ENCODE peak calls at places on chromosomes 2 and 18, in six cellular contexts. K is right lobe of liver, W is psoas muscle, D is astrocyte of the cerebellum, S is choroid plexus epithelial cell, T is PC-3. F is an unnamed sample.

GRCh38 chr18:57705011-57705410 is 83.4 kb upstream of the NARS1 start:
- DNase-seq in K (no peak), W (no peak), D (no peak), S (no peak), T (no peak), F (no peak)

GRCh38 chr2:84486436-84487115 is 27.5 kb upstream of the SUCLG1 start:
- DNase-seq in K (no peak), W (no peak), D (peak), S (peak), T (peak), F (no peak)

GRCh38 chr18:13369756-13370510 is 151.4 kb downstream of the LDLRAD4 start:
- DNase-seq in K (no peak), W (no peak), D (no peak), S (peak), T (no peak), F (no peak)

GRCh38 chr2:2698182-2699116 is 367.4 kb upstream of the MYT1L start:
- DNase-seq in K (no peak), W (no peak), D (no peak), S (peak), T (peak), F (no peak)

GRCh38 chr2:37472959-37473358 is 128.5 kb downstream of the QPCT start:
- DNase-seq in K (peak), W (no peak), D (no peak), S (peak), T (peak), F (no peak)

GRCh38 chr2:32735370-32735769 is 107.5 kb downstream of the TTC27 start:
- DNase-seq in K (no peak), W (no peak), D (no peak), S (no peak), T (no peak), F (no peak)

GRCh38 chr2:75560768-75561565 is at the start of gene EVA1A:
- DNase-seq in K (peak), W (peak), D (peak), S (peak), T (peak), F (no peak)

GRCh38 chr18:2538844-2539243 is 32.5 kb downstream of the METTL4 start:
- DNase-seq in K (no peak), W (no peak), D (no peak), S (peak), T (no peak), F (peak)

GRCh38 chr18:67865400-67865799 is 348.9 kb upstream of the DSEL start:
- DNase-seq in K (no peak), W (no peak), D (no peak), S (no peak), T (no peak), F (no peak)

GRCh38 chr2:138059967-138060635 is 95.8 kb downstream of the HNMT start:
- DNase-seq in K (peak), W (peak), D (peak), S (peak), T (peak), F (peak)

GRCh38 chr2:97907667-97908066 is 88.1 kb downstream of the TMEM131 start:
- DNase-seq in K (no peak), W (no peak), D (no peak), S (no peak), T (no peak), F (no peak)

GRCh38 chr2:37982147-37982582 is 57.1 kb downstream of the RMDN2 start:
- DNase-seq in K (peak), W (peak), D (peak), S (peak), T (peak), F (peak)

GRCh38 chr2:158011055-158011771 is 90.5 kb upstream of the UPP2 start:
- DNase-seq in K (no peak), W (no peak), D (no peak), S (peak), T (peak), F (no peak)

GRCh38 chr18:39840406-39840805 is 2114.6 kb upstream of the PIK3C3 start:
- DNase-seq in K (no peak), W (no peak), D (peak), S (peak), T (no peak), F (no peak)

GRCh38 chr18:39839782-39840181 is 2115.3 kb upstream of the PIK3C3 start:
- DNase-seq in K (no peak), W (no peak), D (no peak), S (peak), T (no peak), F (no peak)

GRCh38 chr18:39843546-39843945 is 2111.5 kb upstream of the PIK3C3 start:
- DNase-seq in K (no peak), W (no peak), D (no peak), S (no peak), T (no peak), F (no peak)

GRCh38 chr18:39841133-39842041 is 2113.6 kb upstream of the PIK3C3 start:
- DNase-seq in K (peak), W (peak), D (peak), S (peak), T (peak), F (peak)

DNA sequence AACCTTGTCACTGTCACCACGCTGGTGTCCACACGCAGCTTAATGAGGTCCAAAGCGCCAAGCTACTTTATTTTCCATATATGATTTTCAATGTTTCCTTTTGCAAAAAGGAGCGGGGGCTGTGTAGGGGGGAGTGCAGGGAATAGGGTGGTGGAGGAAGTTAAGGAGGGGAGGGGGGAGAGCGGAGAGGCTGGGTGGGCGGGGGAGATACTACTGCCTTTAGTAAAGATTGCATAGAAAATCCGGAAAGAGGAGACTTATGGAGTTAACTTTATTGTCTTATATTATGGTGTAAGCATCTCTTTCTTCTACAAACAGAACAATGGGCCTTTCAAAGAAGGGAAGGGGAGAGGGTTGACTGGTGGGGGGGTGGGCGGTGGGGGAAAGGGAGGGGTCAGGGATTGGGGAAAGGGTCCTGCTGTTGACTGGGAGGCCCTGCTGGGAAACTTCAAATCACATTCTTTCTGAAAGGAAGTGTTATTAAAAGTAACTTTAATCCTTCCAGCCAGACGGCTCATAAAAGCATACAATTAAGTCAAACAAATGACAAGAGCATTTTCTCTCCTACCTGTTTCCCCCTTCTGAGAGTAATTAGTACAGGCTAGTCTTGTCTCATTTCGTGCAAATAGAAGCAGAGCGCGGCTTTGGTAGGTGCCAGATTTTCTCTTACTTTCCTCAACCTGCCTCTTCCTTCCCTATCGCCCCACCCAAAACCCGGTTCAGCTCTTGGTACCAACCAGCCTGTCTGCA is 2112.8 kb upstream of the PIK3C3 start:
- DNase-seq in K (no peak), W (no peak), D (no peak), S (peak), T (no peak), F (no peak)
- H3K4me3 ChIP-seq in K (no peak), W (no peak), D (peak), S (peak), T (peak), F (peak)

DNA sequence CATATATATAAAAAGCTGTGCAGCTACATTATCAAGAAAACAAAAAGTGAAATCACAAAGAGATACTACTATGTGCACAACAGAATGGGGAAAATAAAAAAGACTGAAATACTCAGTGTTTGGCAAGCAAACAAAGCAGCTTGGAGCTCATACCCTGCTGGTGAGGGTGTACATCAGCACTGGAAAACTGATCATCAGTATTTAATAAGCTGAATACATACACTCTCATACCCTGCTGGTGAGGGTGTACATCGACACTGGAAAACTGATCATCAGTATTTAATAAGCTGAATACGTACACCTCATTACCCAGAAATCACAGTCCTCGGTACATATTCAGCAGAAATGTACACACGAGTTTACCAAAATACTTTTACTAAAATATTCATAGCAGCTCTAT is 220.8 kb downstream of the SPP2 start:
- DNase-seq in K (no peak), W (no peak), D (no peak), S (no peak), T (no peak), F (no peak)
- TF ChIP-seq CTCF in K (no peak), W (no peak), D (peak), S (peak), T (no peak), F (no peak)

DNA sequence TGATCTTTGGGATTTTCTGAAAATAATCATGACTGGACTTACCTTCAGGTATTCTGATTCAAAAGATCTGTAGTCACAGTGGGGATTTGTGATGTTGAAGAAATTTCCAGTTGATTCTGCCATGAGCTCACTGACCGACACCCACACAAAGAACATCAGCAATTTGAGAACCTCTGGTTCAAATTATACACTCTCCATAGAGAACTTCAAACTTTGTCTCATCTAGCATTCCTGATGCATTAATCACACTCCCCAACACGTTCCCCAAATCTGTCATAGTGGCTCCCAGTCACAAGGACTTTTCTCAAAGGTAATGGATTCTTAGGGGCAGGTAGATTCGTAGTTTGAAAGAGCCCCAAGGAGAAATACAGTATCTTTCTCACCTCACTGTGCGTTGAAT is 584.3 kb downstream of the FBXO15 start:
- DNase-seq in K (no peak), W (no peak), D (peak), S (peak), T (peak), F (peak)
- H3K4me3 ChIP-seq in K (no peak), W (no peak), D (no peak), S (no peak), T (no peak), F (no peak)

GRCh38 chr2:159753797-159754196 is 41.5 kb downstream of the MARCHF7 start:
- DNase-seq in K (no peak), W (no peak), D (no peak), S (no peak), T (no peak), F (no peak)

GRCh38 chr2:159755014-159755413 is 42.7 kb downstream of the MARCHF7 start:
- DNase-seq in K (no peak), W (no peak), D (no peak), S (no peak), T (no peak), F (no peak)

GRCh38 chr2:159758686-159759085 is 39.3 kb downstream of the CD302 start:
- DNase-seq in K (no peak), W (no peak), D (no peak), S (peak), T (no peak), F (no peak)

GRCh38 chr2:159758239-159758638 is 39.8 kb downstream of the CD302 start:
- DNase-seq in K (no peak), W (no peak), D (no peak), S (no peak), T (no peak), F (no peak)

DNA sequence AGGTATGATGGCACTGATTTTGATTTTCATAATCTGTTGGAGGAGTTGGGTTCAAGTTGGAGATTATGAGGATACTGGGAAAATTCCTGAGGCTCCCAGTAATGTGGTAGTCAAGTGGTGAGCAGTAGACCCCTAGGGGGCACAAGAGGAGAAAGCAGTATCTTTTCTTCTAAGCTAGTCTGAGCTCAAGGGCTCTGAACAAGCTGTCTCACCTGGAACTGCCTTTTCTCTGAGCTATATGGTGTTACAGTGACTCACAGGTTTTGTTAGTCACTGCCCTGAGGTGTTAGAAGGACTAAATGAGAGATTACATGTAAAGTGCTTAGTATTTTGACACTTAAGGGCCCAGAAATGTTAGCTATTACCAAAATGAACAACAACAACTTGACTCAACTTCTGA is 42.2 kb downstream of the CD302 start:
- DNase-seq in K (no peak), W (no peak), D (no peak), S (peak), T (peak), F (no peak)
- TF ChIP-seq CTCF in K (no peak), W (no peak), D (peak), S (peak), T (peak), F (peak)

GRCh38 chr18:76459312-76459686 is 35.7 kb downstream of the ZNF516 start:
- DNase-seq in K (no peak), W (no peak), D (no peak), S (no peak), T (no peak), F (no peak)
- H3K4me3 ChIP-seq in K (no peak), W (peak), D (peak), S (no peak), T (peak), F (peak)

GRCh38 chr2:152407204-152407721 is 72.3 kb downstream of the FMNL2 start:
- DNase-seq in K (peak), W (peak), D (no peak), S (peak), T (no peak), F (no peak)
- TF ChIP-seq CTCF in K (no peak), W (no peak), D (no peak), S (peak), T (no peak), F (no peak)

DNA sequence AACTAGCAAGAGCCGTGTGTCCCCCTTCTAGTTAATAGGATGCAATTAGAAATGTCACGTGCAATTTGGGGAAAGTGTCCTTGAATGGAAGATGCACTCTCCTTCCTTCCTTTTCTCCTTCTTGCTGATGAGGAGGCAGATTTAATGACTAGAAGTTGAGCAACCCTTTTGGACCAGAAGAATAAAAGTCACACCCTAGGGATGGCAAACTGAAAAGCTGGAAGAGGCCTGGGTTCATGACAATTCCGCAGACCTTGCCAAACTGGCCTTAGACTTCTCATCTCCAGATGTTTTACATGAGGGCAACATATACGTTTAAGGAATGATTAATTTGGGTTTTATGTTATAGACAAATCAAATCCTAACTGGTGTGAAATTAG is 38.6 kb upstream of the NCOA1 start:
- DNase-seq in K (no peak), W (no peak), D (no peak), S (no peak), T (no peak), F (no peak)
- H3K4me3 ChIP-seq in K (no peak), W (peak), D (no peak), S (no peak), T (no peak), F (no peak)

DNA sequence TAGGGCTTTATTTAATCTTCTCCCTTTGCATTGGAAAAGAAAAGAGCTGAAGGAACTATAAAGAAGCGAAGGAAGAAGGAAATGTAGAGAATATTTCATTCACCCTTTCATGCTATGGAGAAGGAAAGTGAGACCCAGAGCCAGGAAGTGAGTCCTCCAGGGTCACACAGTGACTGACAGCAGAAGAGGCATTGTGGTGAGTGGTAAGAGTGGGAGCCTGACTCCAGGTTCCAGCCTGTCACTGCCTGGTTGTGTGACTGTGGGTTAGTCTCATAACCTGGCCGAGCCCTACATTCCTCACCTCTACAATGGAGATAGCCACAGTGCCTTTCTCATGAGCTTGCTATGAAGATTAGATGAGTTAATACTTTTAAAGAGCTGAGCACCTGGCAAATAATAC is 346.5 kb upstream of the TNP1 start:
- DNase-seq in K (no peak), W (no peak), D (no peak), S (no peak), T (peak), F (no peak)
- TF ChIP-seq CTCF in K (no peak), W (no peak), D (no peak), S (no peak), T (no peak), F (no peak)